ENCODE peak calls at places on chromosomes 6 and 20, in six cellular contexts. G, B, Y, H, U and L are unnamed samples.

GRCh38 chr6:87860902-87861301 is 158.9 kb upstream of the AKIRIN2 start:
- DNase-seq in G (no peak), B (no peak), Y (no peak), H (no peak), U (no peak), L (no peak)

GRCh38 chr6:128657181-128657580 is 136.8 kb upstream of the PTPRK start:
- DNase-seq in G (no peak), B (no peak), Y (no peak), H (no peak), U (no peak), L (no peak)

GRCh38 chr6:74611220-74611619 is 594.6 kb downstream of the COL12A1 start:
- DNase-seq in G (no peak), B (no peak), Y (no peak), H (no peak), U (no peak), L (no peak)

GRCh38 chr20:3106658-3107463 is 22.3 kb upstream of the AVP start:
- DNase-seq in G (no peak), B (no peak), Y (no peak), H (no peak), U (no peak), L (no peak)

GRCh38 chr20:21498646-21499045 is 15.2 kb downstream of the NKX2-2 start:
- DNase-seq in G (no peak), B (no peak), Y (no peak), H (no peak), U (no peak), L (no peak)

GRCh38 chr20:37131486-37131885 is 35.7 kb upstream of the RBL1 start:
- DNase-seq in G (no peak), B (no peak), Y (no peak), H (no peak), U (no peak), L (no peak)

GRCh38 chr20:62378215-62378614 is 8.7 kb upstream of the RPS21 start:
- DNase-seq in G (no peak), B (no peak), Y (no peak), H (no peak), U (no peak), L (no peak)

GRCh38 chr6:50120300-50120699 is 70.6 kb upstream of the DEFB112 start:
- DNase-seq in G (no peak), B (no peak), Y (no peak), H (no peak), U (no peak), L (no peak)

GRCh38 chr6:50541941-50542340 is 171.4 kb upstream of the TFAP2D start:
- DNase-seq in G (no peak), B (no peak), Y (no peak), H (no peak), U (no peak), L (no peak)

GRCh38 chr6:24391756-24392405 is 10.9 kb upstream of the MRS2 start:
- DNase-seq in G (no peak), B (no peak), Y (no peak), H (no peak), U (no peak), L (no peak)

GRCh38 chr6:12956991-12957320 is 240.4 kb downstream of the PHACTR1 start:
- DNase-seq in G (no peak), B (no peak), Y (no peak), H (no peak), U (no peak), L (no peak)

GRCh38 chr6:12955996-12956395 is 239.4 kb downstream of the PHACTR1 start:
- DNase-seq in G (no peak), B (no peak), Y (no peak), H (no peak), U (no peak), L (no peak)

GRCh38 chr6:12961761-12962160 is 245.2 kb downstream of the PHACTR1 start:
- DNase-seq in G (no peak), B (no peak), Y (no peak), H (no peak), U (no peak), L (no peak)

GRCh38 chr6:12958052-12958706 is 241.6 kb downstream of the PHACTR1 start:
- DNase-seq in G (no peak), B (no peak), Y (no peak), H (no peak), U (no peak), L (peak; percentile 15)

GRCh38 chr6:12957321-12958051 is 240.9 kb downstream of the PHACTR1 start:
- DNase-seq in G (peak; percentile 59), B (peak; percentile 61), Y (peak; percentile 71), H (peak; percentile 36), U (peak; percentile 87), L (peak; percentile 68)
- TF ChIP-seq CTCF in G (no peak), B (no peak), Y (no peak), H (no peak), U (no peak), L (no peak)

DNA sequence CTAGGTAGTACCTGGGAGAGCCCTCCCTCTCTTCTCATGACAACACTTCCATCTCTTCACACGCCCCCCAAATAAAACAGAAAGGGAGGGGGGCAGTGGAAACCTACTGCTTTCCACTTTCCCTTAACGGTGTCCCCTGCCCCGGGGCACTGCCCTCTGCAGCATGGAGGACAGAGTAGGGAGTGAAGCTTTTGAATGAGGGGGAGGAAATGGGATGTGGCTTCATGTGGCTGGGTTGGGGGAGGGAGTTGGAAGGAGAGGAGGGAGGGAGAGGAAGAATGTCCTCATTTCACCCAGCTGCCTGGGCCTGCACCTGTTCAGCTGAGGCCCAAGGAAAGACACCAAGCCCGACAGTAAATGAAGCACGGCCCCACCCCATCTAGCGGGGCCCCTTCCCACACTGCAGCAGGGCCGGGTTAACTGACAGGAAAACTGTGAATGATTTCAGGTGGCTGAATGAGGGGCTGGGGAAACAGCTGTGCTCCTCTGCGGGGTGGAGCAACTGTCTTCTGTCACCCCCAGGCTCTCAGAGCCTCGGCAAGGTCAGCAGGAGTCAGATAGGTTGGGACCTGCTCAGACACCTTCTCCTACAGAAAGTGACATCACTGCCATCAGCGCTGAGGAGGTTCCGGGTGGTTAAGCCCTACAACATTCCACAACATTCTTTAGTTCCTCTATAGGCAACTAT is 40.0 kb upstream of the TAF8 start:
- DNase-seq in G (no peak), B (no peak), Y (no peak), H (no peak), U (no peak), L (no peak)
- TF ChIP-seq POLR2A in G (no peak), B (no peak), Y (no peak), H (no peak), U (no peak), L (no peak)

DNA sequence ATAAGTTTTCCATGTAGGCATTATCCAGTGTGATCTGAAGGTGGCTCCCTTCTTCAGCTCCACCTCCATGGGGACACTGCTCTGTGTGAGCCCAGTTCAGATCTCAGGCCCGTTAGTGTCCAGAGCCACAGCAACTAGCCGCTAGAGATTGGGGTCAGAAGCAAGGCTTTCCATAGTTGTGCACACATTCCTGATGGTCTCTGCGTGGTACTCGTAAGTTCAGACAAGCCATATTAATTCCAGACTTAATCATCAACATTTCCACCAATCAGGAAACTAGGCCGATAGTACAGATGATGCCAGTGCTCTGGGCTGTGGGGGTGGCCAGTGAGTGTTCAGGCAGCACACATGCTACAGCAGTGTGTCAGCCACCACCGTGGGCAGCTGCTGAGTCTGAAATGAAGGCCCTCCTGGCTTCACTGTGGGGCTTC is 17.5 kb upstream of the SYNCRIP start:
- DNase-seq in G (no peak), B (no peak), Y (no peak), H (no peak), U (no peak), L (no peak)
- TF ChIP-seq CTCF in G (no peak), B (no peak), Y (no peak), H (no peak), U (no peak), L (no peak)

GRCh38 chr6:39913391-39913916 is 20.8 kb downstream of the MOCS1 start:
- DNase-seq in G (no peak), B (no peak), Y (no peak), H (no peak), U (no peak), L (no peak)
- TF ChIP-seq POLR2A in G (no peak), B (no peak), Y (no peak), H (no peak), U (no peak), L (no peak)

GRCh38 chr6:41189968-41190367 is 11.0 kb downstream of the TREML2 start:
- DNase-seq in G (no peak), B (no peak), Y (no peak), H (no peak), U (no peak), L (no peak)

GRCh38 chr6:41190791-41191190 is 10.2 kb downstream of the TREML2 start:
- DNase-seq in G (no peak), B (no peak), Y (no peak), H (no peak), U (no peak), L (no peak)

GRCh38 chr6:41193171-41193734 is 7.7 kb downstream of the TREML2 start:
- DNase-seq in G (no peak), B (no peak), Y (no peak), H (no peak), U (no peak), L (no peak)

GRCh38 chr6:41193884-41194283 is 7.1 kb downstream of the TREML2 start:
- DNase-seq in G (no peak), B (no peak), Y (no peak), H (no peak), U (no peak), L (no peak)

GRCh38 chr6:41191569-41191968 is 9.4 kb downstream of the TREML2 start:
- DNase-seq in G (no peak), B (no peak), Y (no peak), H (no peak), U (no peak), L (peak; percentile 30)
- TF ChIP-seq CTCF in G (peak; percentile 37), B (no peak), Y (no peak), H (no peak), U (no peak), L (peak; percentile 34)

DNA sequence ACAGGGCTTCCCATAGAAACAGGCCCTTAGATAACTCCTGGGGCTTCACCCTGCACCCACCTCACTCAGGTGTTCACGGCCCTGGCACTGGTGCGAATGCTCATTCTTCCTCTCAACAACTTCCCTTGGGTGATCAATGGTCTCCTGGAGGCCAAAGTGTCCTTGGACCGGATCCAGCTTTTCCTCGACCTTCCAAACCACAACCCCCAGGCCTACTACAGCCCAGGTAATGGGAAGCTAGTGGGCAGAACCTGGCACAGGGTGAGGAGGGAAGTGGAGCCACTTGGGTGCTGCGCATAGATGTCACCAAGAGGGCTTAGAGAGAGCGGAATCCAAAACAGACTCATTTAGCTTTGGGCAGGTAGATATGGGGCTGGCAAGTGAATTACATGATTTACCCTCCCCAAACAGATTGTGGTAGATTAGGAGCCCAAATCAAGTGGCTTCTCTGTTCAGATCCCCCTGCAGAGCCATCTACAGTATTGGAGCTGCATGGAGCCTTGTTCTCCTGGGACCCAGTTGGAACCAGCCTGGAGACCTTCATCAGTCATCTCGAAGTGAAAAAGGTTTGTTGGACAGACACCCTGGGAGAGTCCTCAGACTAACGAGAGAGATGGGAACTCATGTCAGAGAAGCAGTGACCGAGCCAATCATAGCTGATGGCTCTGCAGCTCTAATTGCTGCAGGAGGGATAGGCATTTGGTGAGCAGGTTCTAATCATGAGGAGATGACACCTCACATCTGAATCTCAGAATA is 8.5 kb downstream of the ABCC10 start:
- DNase-seq in G (no peak), B (no peak), Y (no peak), H (no peak), U (no peak), L (peak; percentile 23)
- TF ChIP-seq POLR2A in G (no peak), B (no peak), Y (no peak), H (no peak), U (no peak), L (no peak)